ENCODE peak calls at places on chromosomes 5 and 9, in seven cellular contexts. One of them, this sample, is unnamed.

GRCh38 chr9:122949696-122950095 is 8.9 kb downstream of the RABGAP1 start:
- DNase-seq in astrocyte: no peak
- DNase-seq in mammary epithelial cell: no peak
- DNase-seq in Panc1: no peak
- DNase-seq in heart left ventricle: no peak
- DNase-seq in ovary: no peak
- DNase-seq in thyroid gland: no peak
- DNase-seq in this sample: no peak

GRCh38 chr5:68962632-68963484 is 131.0 kb upstream of the SLC30A5 start:
- DNase-seq in Panc1: peak; percentile 52
- DNase-seq in mammary epithelial cell: peak; percentile 48
- DNase-seq in ovary: peak; percentile 74
- DNase-seq in thyroid gland: peak; percentile 73
- DNase-seq in astrocyte: peak; percentile 21
- DNase-seq in heart left ventricle: peak; percentile 60
- DNase-seq in this sample: peak; percentile 78

GRCh38 chr9:113299800-113300292 is 3.3 kb downstream of the RNF183 start:
- DNase-seq in mammary epithelial cell: no peak
- DNase-seq in heart left ventricle: no peak
- DNase-seq in astrocyte: no peak
- DNase-seq in ovary: no peak
- DNase-seq in Panc1: no peak
- DNase-seq in thyroid gland: no peak
- DNase-seq in this sample: no peak

GRCh38 chr9:2704504-2704903 is 12.8 kb upstream of the KCNV2 start:
- DNase-seq in astrocyte: peak; percentile 25
- DNase-seq in mammary epithelial cell: peak; percentile 5
- DNase-seq in ovary: no peak
- DNase-seq in Panc1: no peak
- DNase-seq in heart left ventricle: no peak
- DNase-seq in thyroid gland: no peak
- DNase-seq in this sample: no peak

GRCh38 chr5:150636391-150637244 is 3.8 kb upstream of the SYNPO start:
- DNase-seq in thyroid gland: peak; percentile 89
- DNase-seq in mammary epithelial cell: peak; percentile 71
- DNase-seq in Panc1: no peak
- DNase-seq in ovary: peak; percentile 80
- DNase-seq in heart left ventricle: peak; percentile 80
- DNase-seq in astrocyte: peak; percentile 71
- DNase-seq in this sample: no peak

GRCh38 chr5:10303699-10304170 is 4.0 kb downstream of the CMBL start:
- DNase-seq in mammary epithelial cell: no peak
- DNase-seq in Panc1: no peak
- DNase-seq in astrocyte: no peak
- DNase-seq in ovary: no peak
- DNase-seq in thyroid gland: no peak
- DNase-seq in heart left ventricle: no peak
- DNase-seq in this sample: no peak

GRCh38 chr9:127423591-127423933 is 620 bp upstream of the ZNF79 start:
- DNase-seq in astrocyte: no peak
- DNase-seq in Panc1: no peak
- DNase-seq in mammary epithelial cell: no peak
- DNase-seq in heart left ventricle: no peak
- DNase-seq in thyroid gland: no peak
- DNase-seq in ovary: no peak
- DNase-seq in this sample: no peak

GRCh38 chr9:96686638-96687335 is 31.7 kb upstream of the PRXL2C start:
- DNase-seq in astrocyte: peak; percentile 68
- DNase-seq in Panc1: peak; percentile 25
- DNase-seq in ovary: peak; percentile 68
- DNase-seq in heart left ventricle: peak; percentile 91
- DNase-seq in mammary epithelial cell: peak; percentile 67
- DNase-seq in thyroid gland: peak; percentile 88
- DNase-seq in this sample: peak; percentile 71

GRCh38 chr5:42787845-42788244 is 23.8 kb downstream of the SELENOP start:
- DNase-seq in Panc1: no peak
- DNase-seq in heart left ventricle: no peak
- DNase-seq in astrocyte: no peak
- DNase-seq in thyroid gland: no peak
- DNase-seq in ovary: no peak
- DNase-seq in mammary epithelial cell: no peak
- DNase-seq in this sample: no peak

GRCh38 chr9:119868694-119869093 is 499.5 kb upstream of the BRINP1 start:
- DNase-seq in heart left ventricle: no peak
- DNase-seq in ovary: no peak
- DNase-seq in astrocyte: no peak
- DNase-seq in thyroid gland: peak; percentile 76
- DNase-seq in mammary epithelial cell: no peak
- DNase-seq in Panc1: no peak
- DNase-seq in this sample: no peak

GRCh38 chr5:86030753-86031152 is 587.0 kb upstream of the COX7C start:
- DNase-seq in thyroid gland: no peak
- DNase-seq in astrocyte: no peak
- DNase-seq in Panc1: no peak
- DNase-seq in ovary: no peak
- DNase-seq in mammary epithelial cell: no peak
- DNase-seq in heart left ventricle: no peak
- DNase-seq in this sample: no peak

GRCh38 chr9:133844876-133845658 is 106.9 kb upstream of the SARDH start:
- DNase-seq in heart left ventricle: peak; percentile 87
- DNase-seq in astrocyte: peak; percentile 70
- DNase-seq in ovary: no peak
- DNase-seq in mammary epithelial cell: no peak
- DNase-seq in thyroid gland: peak; percentile 40
- DNase-seq in Panc1: no peak
- DNase-seq in this sample: no peak

GRCh38 chr5:81519217-81519905 is 125.4 kb upstream of the ACOT12 start:
- DNase-seq in thyroid gland: no peak
- DNase-seq in ovary: no peak
- DNase-seq in Panc1: no peak
- DNase-seq in mammary epithelial cell: no peak
- DNase-seq in heart left ventricle: no peak
- DNase-seq in astrocyte: no peak
- DNase-seq in this sample: no peak

GRCh38 chr5:19777363-19777762 is 210.6 kb downstream of the CDH18 start:
- DNase-seq in Panc1: no peak
- DNase-seq in ovary: no peak
- DNase-seq in mammary epithelial cell: no peak
- DNase-seq in astrocyte: no peak
- DNase-seq in heart left ventricle: no peak
- DNase-seq in thyroid gland: no peak
- DNase-seq in this sample: no peak

GRCh38 chr5:1294839-1295649 is at the start of gene TERT:
- DNase-seq in astrocyte: no peak
- DNase-seq in Panc1: no peak
- DNase-seq in mammary epithelial cell: no peak
- DNase-seq in ovary: no peak
- DNase-seq in heart left ventricle: no peak
- DNase-seq in thyroid gland: no peak
- DNase-seq in this sample: peak; percentile 78

GRCh38 chr5:113162770-113163169 is 186.2 kb downstream of the DCP2 start:
- DNase-seq in astrocyte: peak; percentile 79
- DNase-seq in mammary epithelial cell: peak; percentile 90
- DNase-seq in ovary: no peak
- DNase-seq in Panc1: no peak
- DNase-seq in heart left ventricle: no peak
- DNase-seq in thyroid gland: no peak
- DNase-seq in this sample: no peak

GRCh38 chr5:173733831-173734491 is 117.5 kb upstream of the BOD1 start:
- DNase-seq in ovary: no peak
- DNase-seq in heart left ventricle: no peak
- DNase-seq in mammary epithelial cell: no peak
- DNase-seq in Panc1: no peak
- DNase-seq in thyroid gland: no peak
- DNase-seq in astrocyte: no peak
- DNase-seq in this sample: no peak

GRCh38 chr9:129557192-129558036 is 63.5 kb downstream of the C9orf50 start:
- DNase-seq in ovary: peak; percentile 83
- DNase-seq in mammary epithelial cell: no peak
- DNase-seq in astrocyte: peak; percentile 78
- DNase-seq in Panc1: no peak
- DNase-seq in heart left ventricle: no peak
- DNase-seq in thyroid gland: peak; percentile 67
- DNase-seq in this sample: peak; percentile 98

GRCh38 chr5:158976035-158976434 is 123.7 kb downstream of the EBF1 start:
- DNase-seq in astrocyte: peak; percentile 94
- DNase-seq in Panc1: peak; percentile 54
- DNase-seq in heart left ventricle: no peak
- DNase-seq in thyroid gland: no peak
- DNase-seq in ovary: no peak
- DNase-seq in mammary epithelial cell: peak; percentile 26
- DNase-seq in this sample: peak; percentile 21

GRCh38 chr5:14215901-14216300 is 72.8 kb downstream of the TRIO start:
- DNase-seq in heart left ventricle: no peak
- DNase-seq in thyroid gland: no peak
- DNase-seq in ovary: no peak
- DNase-seq in astrocyte: no peak
- DNase-seq in mammary epithelial cell: no peak
- DNase-seq in Panc1: no peak
- DNase-seq in this sample: peak; percentile 51
- H3K4me1 ChIP-seq in heart left ventricle: peaks cover 42% of the 10 kb centered on the region
- H3K4me1 ChIP-seq in thyroid gland: peaks cover 33% of the 10 kb centered on the region
- H3K4me1 ChIP-seq in ovary: peaks cover 30% of the 10 kb centered on the region
- H3K4me1 ChIP-seq in astrocyte: peaks cover 65% of the 10 kb centered on the region
- H3K4me1 ChIP-seq in mammary epithelial cell: peaks cover 42% of the 10 kb centered on the region
- H3K4me1 ChIP-seq in Panc1: peaks cover 100% of the 10 kb centered on the region
- H3K4me1 ChIP-seq in this sample: peaks cover 65% of the 10 kb centered on the region

DNA sequence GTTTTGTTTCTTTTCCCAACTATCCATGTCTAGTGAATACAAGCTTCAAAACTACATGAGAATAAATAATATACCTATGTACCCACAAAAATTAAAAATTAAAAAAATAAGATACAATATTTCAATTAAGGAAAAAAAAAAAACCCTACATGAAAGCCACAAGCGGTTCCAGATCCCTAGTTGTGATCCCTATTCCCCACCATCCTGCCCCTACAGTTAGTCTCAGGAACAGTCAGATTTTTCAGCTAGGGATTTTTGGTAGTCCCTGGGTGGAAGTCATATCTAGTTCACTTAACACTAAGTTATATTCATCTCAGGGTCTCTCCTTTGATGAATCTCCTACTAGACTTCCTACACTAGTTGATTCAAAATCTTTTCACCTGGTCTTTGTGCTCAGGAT is 18.5 kb upstream of the PCDHB1 start:
- DNase-seq in ovary: no peak
- DNase-seq in mammary epithelial cell: no peak
- DNase-seq in astrocyte: no peak
- DNase-seq in heart left ventricle: no peak
- DNase-seq in Panc1: no peak
- DNase-seq in thyroid gland: no peak
- DNase-seq in this sample: no peak
- TF ChIP-seq CTCF in ovary: no peak
- TF ChIP-seq CTCF in mammary epithelial cell: no peak
- TF ChIP-seq CTCF in astrocyte: no peak
- TF ChIP-seq CTCF in heart left ventricle: no peak
- TF ChIP-seq CTCF in Panc1: no peak
- TF ChIP-seq CTCF in thyroid gland: no peak
- TF ChIP-seq CTCF in this sample: peak; percentile 17

GRCh38 chr9:110093417-110093816 is 114.5 kb downstream of the C9orf152 start:
- DNase-seq in heart left ventricle: no peak
- DNase-seq in ovary: no peak
- DNase-seq in mammary epithelial cell: no peak
- DNase-seq in thyroid gland: no peak
- DNase-seq in astrocyte: no peak
- DNase-seq in Panc1: no peak
- DNase-seq in this sample: no peak

GRCh38 chr9:110095776-110096175 is 112.2 kb downstream of the C9orf152 start:
- DNase-seq in ovary: no peak
- DNase-seq in thyroid gland: no peak
- DNase-seq in mammary epithelial cell: peak; percentile 52
- DNase-seq in heart left ventricle: no peak
- DNase-seq in astrocyte: peak; percentile 51
- DNase-seq in Panc1: no peak
- DNase-seq in this sample: no peak

GRCh38 chr9:110093871-110094270 is 114.1 kb downstream of the C9orf152 start:
- DNase-seq in mammary epithelial cell: no peak
- DNase-seq in Panc1: no peak
- DNase-seq in astrocyte: no peak
- DNase-seq in heart left ventricle: no peak
- DNase-seq in ovary: no peak
- DNase-seq in thyroid gland: no peak
- DNase-seq in this sample: no peak

GRCh38 chr9:110092792-110093191 is 115.2 kb downstream of the C9orf152 start:
- DNase-seq in astrocyte: no peak
- DNase-seq in ovary: no peak
- DNase-seq in heart left ventricle: no peak
- DNase-seq in thyroid gland: no peak
- DNase-seq in mammary epithelial cell: no peak
- DNase-seq in Panc1: no peak
- DNase-seq in this sample: no peak

DNA sequence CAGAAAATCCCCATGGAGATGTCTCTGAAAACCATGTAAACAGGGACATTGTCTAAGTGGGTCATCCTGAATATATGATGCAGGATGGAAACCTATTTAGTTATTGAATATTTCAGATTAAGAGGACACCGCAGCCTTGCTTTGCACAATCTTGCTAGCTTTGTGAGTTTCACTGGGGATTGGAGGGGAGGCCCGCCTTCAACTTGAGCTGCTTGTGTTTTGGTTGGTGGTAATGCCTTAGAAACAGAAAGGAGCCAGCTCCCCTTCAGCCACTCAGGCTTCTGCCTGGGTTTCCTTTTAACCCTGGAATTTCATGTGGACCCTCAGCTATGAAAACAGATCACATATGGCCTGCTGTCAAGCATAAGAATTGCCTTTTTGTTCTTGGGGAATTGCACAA is 112.7 kb downstream of the C9orf152 start:
- DNase-seq in heart left ventricle: no peak
- DNase-seq in ovary: no peak
- DNase-seq in mammary epithelial cell: no peak
- DNase-seq in thyroid gland: peak; percentile 59
- DNase-seq in Panc1: no peak
- DNase-seq in astrocyte: peak; percentile 66
- DNase-seq in this sample: no peak
- H3K4me1 ChIP-seq in heart left ventricle: peaks cover 67% of the 10 kb centered on the region
- H3K4me1 ChIP-seq in ovary: peaks cover 8% of the 10 kb centered on the region
- H3K4me1 ChIP-seq in mammary epithelial cell: peaks cover 36% of the 10 kb centered on the region
- H3K4me1 ChIP-seq in thyroid gland: peaks cover 19% of the 10 kb centered on the region
- H3K4me1 ChIP-seq in Panc1: no peaks in the 10 kb centered on the region
- H3K4me1 ChIP-seq in astrocyte: peaks cover 31% of the 10 kb centered on the region
- H3K4me1 ChIP-seq in this sample: peaks cover 12% of the 10 kb centered on the region

DNA sequence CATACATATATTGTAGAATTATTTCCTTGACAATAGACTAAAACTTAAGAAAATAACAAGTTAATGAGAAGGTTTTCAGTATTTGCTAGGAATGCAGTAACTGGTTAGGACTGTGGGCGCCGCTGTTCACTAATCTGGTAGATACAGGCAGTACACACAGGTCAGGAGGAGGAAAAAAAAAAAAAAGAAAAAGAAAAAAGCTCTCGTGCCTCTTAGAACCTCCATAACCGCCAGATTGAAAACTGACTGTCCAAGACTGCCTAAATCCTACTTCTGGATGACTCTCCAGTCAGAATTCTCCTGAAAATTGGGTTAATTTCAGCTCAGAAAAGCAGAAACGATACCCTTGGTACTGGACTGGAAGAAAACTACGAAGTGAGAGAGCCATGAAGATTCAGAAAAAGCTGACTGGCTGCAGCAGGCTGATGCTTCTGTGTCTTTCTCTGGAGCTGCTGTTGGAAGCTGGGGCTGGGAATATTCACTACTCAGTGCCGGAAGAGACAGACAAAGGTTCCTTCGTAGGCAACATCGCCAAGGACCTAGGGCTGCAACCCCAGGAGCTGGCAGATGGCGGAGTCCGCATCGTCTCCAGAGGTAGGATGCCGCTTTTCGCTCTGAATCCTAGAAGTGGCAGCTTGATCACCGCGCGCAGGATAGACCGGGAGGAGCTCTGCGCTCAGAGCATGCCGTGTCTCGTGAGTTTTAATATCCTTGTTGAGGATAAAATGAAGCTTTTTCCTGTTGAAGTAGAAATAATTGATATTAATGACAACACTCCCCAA is at the start of gene PCDHGA1:
- DNase-seq in ovary: no peak
- DNase-seq in heart left ventricle: peak; percentile 47
- DNase-seq in thyroid gland: no peak
- DNase-seq in mammary epithelial cell: peak; percentile 32
- DNase-seq in Panc1: no peak
- DNase-seq in astrocyte: no peak
- DNase-seq in this sample: peak; percentile 13
- TF ChIP-seq CTCF in ovary: no peak
- TF ChIP-seq CTCF in heart left ventricle: peak; percentile 49
- TF ChIP-seq CTCF in thyroid gland: no peak
- TF ChIP-seq CTCF in mammary epithelial cell: peak; percentile 57
- TF ChIP-seq CTCF in Panc1: peak; percentile 77
- TF ChIP-seq CTCF in astrocyte: peak; percentile 51
- TF ChIP-seq CTCF in this sample: peak; percentile 33

This sample was measured in neural progenitor cell.